ENCODE peak calls at places on chromosomes 16 and 17, in nine cellular contexts. One of them, this sample, is unnamed. For H3K27me3, the result is how much of the 10 kb centered on the place peaks cover.

GRCh38 chr16:55655709-55656694 is at the start of gene SLC6A2:
- DNase-seq in Peyer's patch: no peak
- DNase-seq in IMR-90: no peak
- DNase-seq in heart right ventricle: peak
- DNase-seq in fibroblast of lung: no peak
- DNase-seq in neuronal stem cell: peak
- DNase-seq in GM23248: peak
- DNase-seq in AG04450: no peak
- DNase-seq in dorsolateral prefrontal cortex: no peak
- DNase-seq in this sample: no peak

GRCh38 chr17:2068101-2068518 is 13.2 kb downstream of the HIC1 start:
- DNase-seq in Peyer's patch: no peak
- DNase-seq in IMR-90: peak
- DNase-seq in heart right ventricle: no peak
- DNase-seq in fibroblast of lung: peak
- DNase-seq in neuronal stem cell: no peak
- DNase-seq in GM23248: peak
- DNase-seq in AG04450: no peak
- DNase-seq in dorsolateral prefrontal cortex: no peak
- DNase-seq in this sample: no peak

GRCh38 chr16:27174798-27175197 is 28.5 kb upstream of the KDM8 start:
- DNase-seq in Peyer's patch: no peak
- DNase-seq in IMR-90: peak
- DNase-seq in heart right ventricle: no peak
- DNase-seq in fibroblast of lung: peak
- DNase-seq in neuronal stem cell: no peak
- DNase-seq in GM23248: peak
- DNase-seq in AG04450: no peak
- DNase-seq in dorsolateral prefrontal cortex: no peak
- DNase-seq in this sample: no peak

GRCh38 chr16:25257956-25258855 is 561 bp upstream of the ZKSCAN2 start:
- DNase-seq in Peyer's patch: peak
- DNase-seq in IMR-90: peak
- DNase-seq in heart right ventricle: peak
- DNase-seq in fibroblast of lung: peak
- DNase-seq in neuronal stem cell: no peak
- DNase-seq in GM23248: peak
- DNase-seq in AG04450: peak
- DNase-seq in dorsolateral prefrontal cortex: peak
- DNase-seq in this sample: peak

GRCh38 chr16:11783319-11784047 is 13.6 kb downstream of the ZC3H7A start:
- DNase-seq in Peyer's patch: no peak
- DNase-seq in IMR-90: peak
- DNase-seq in heart right ventricle: no peak
- DNase-seq in fibroblast of lung: peak
- DNase-seq in neuronal stem cell: no peak
- DNase-seq in GM23248: peak
- DNase-seq in AG04450: no peak
- DNase-seq in dorsolateral prefrontal cortex: no peak
- DNase-seq in this sample: peak

GRCh38 chr17:880871-881269 is 98.7 kb downstream of the NXN start:
- DNase-seq in Peyer's patch: no peak
- DNase-seq in IMR-90: no peak
- DNase-seq in heart right ventricle: no peak
- DNase-seq in fibroblast of lung: no peak
- DNase-seq in neuronal stem cell: no peak
- DNase-seq in GM23248: no peak
- DNase-seq in AG04450: no peak
- DNase-seq in dorsolateral prefrontal cortex: no peak
- DNase-seq in this sample: no peak

GRCh38 chr16:86680137-86680536 is 101.8 kb downstream of the FOXL1 start:
- DNase-seq in Peyer's patch: no peak
- DNase-seq in IMR-90: peak
- DNase-seq in heart right ventricle: no peak
- DNase-seq in fibroblast of lung: peak
- DNase-seq in neuronal stem cell: no peak
- DNase-seq in GM23248: peak
- DNase-seq in AG04450: peak
- DNase-seq in dorsolateral prefrontal cortex: no peak
- DNase-seq in this sample: no peak

GRCh38 chr17:60947100-60947499 is 269.4 kb downstream of the BCAS3 start:
- DNase-seq in Peyer's patch: no peak
- DNase-seq in IMR-90: peak
- DNase-seq in heart right ventricle: no peak
- DNase-seq in fibroblast of lung: peak
- DNase-seq in neuronal stem cell: no peak
- DNase-seq in GM23248: peak
- DNase-seq in AG04450: no peak
- DNase-seq in dorsolateral prefrontal cortex: no peak
- DNase-seq in this sample: no peak

GRCh38 chr16:67431805-67432476 is 1.0 kb downstream of the HSD11B2 start:
- DNase-seq in Peyer's patch: peak
- DNase-seq in IMR-90: no peak
- DNase-seq in heart right ventricle: no peak
- DNase-seq in fibroblast of lung: no peak
- DNase-seq in neuronal stem cell: peak
- DNase-seq in GM23248: no peak
- DNase-seq in AG04450: no peak
- DNase-seq in dorsolateral prefrontal cortex: no peak
- DNase-seq in this sample: no peak

GRCh38 chr17:75289122-75289831 is at the start of gene SLC25A19:
- DNase-seq in Peyer's patch: peak
- DNase-seq in IMR-90: peak
- DNase-seq in heart right ventricle: peak
- DNase-seq in fibroblast of lung: peak
- DNase-seq in neuronal stem cell: peak
- DNase-seq in GM23248: peak
- DNase-seq in AG04450: peak
- DNase-seq in dorsolateral prefrontal cortex: peak
- DNase-seq in this sample: peak

GRCh38 chr16:73217654-73218053 is 169.7 kb upstream of the ZFHX3 start:
- DNase-seq in Peyer's patch: no peak
- DNase-seq in IMR-90: no peak
- DNase-seq in heart right ventricle: no peak
- DNase-seq in fibroblast of lung: no peak
- DNase-seq in neuronal stem cell: no peak
- DNase-seq in GM23248: no peak
- DNase-seq in AG04450: no peak
- DNase-seq in dorsolateral prefrontal cortex: no peak
- DNase-seq in this sample: no peak

GRCh38 chr17:12634789-12635414 is 30.8 kb upstream of the MYOCD start:
- DNase-seq in Peyer's patch: no peak
- DNase-seq in IMR-90: no peak
- DNase-seq in heart right ventricle: no peak
- DNase-seq in fibroblast of lung: no peak
- DNase-seq in neuronal stem cell: no peak
- DNase-seq in GM23248: no peak
- DNase-seq in AG04450: no peak
- DNase-seq in dorsolateral prefrontal cortex: no peak
- DNase-seq in this sample: no peak

GRCh38 chr17:43832168-43832975 is 574 bp downstream of the MPP3 start:
- DNase-seq in Peyer's patch: peak
- DNase-seq in IMR-90: peak
- DNase-seq in heart right ventricle: peak
- DNase-seq in fibroblast of lung: peak
- DNase-seq in neuronal stem cell: no peak
- DNase-seq in GM23248: peak
- DNase-seq in AG04450: peak
- DNase-seq in dorsolateral prefrontal cortex: peak
- DNase-seq in this sample: no peak

GRCh38 chr16:70162041-70162451 is 11.5 kb upstream of the CLEC18C start:
- DNase-seq in Peyer's patch: no peak
- DNase-seq in IMR-90: peak
- DNase-seq in heart right ventricle: no peak
- DNase-seq in fibroblast of lung: peak
- DNase-seq in neuronal stem cell: no peak
- DNase-seq in GM23248: peak
- DNase-seq in AG04450: peak
- DNase-seq in dorsolateral prefrontal cortex: no peak
- DNase-seq in this sample: no peak

GRCh38 chr17:67993153-67993997 is 2.9 kb downstream of the C17orf58 start:
- DNase-seq in Peyer's patch: peak
- DNase-seq in IMR-90: peak
- DNase-seq in heart right ventricle: peak
- DNase-seq in fibroblast of lung: peak
- DNase-seq in neuronal stem cell: peak
- DNase-seq in GM23248: peak
- DNase-seq in AG04450: no peak
- DNase-seq in dorsolateral prefrontal cortex: peak
- DNase-seq in this sample: peak

GRCh38 chr17:33896309-33896708 is 358.8 kb upstream of the CCL2 start:
- DNase-seq in Peyer's patch: no peak
- DNase-seq in IMR-90: no peak
- DNase-seq in heart right ventricle: no peak
- DNase-seq in fibroblast of lung: no peak
- DNase-seq in neuronal stem cell: no peak
- DNase-seq in GM23248: no peak
- DNase-seq in AG04450: no peak
- DNase-seq in dorsolateral prefrontal cortex: no peak
- DNase-seq in this sample: no peak

DNA sequence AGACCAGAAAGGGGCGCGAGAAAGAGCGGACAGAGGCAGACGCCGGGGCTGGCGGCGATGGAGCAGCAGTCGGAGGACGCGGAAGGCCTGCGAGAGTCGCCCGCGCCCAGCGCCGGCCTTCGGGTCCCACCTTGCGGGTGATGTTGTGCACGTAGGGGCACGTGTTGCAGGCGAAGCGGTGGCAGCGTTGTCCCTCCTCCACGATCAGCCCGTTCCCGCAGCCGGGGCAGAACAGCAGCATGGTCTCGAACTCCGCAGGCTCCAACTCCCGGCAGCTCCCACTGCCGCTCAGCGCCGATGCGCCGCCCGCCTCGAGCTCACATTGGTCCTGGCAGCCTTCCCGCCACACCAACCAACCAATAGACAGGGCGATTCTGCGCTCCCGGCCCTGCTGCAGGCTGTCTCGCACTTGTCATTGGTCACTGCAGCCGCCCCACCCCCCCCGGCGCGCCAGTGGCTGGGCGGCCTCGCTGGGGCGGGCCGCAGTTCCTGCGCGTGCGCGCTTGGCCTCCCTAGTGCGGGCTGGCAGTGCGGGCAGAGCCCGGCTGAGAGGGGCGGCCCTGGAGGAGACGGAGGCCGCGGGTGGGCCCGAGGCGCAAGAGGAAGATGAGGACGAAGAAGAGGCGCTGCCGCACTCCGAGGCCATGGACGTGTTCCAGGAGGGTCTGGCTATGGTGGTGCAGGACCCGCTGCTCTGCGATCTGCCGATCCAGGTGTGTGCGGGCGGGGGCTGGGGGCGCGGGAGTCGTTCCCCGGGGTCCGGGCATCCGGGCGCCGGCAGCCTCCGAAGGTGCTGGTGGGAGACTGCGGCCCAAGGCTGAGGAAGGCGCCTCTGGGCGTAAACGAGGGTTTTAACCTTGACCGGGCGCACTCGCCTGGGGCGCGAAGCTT is at the start of the genes POLR3K and SNRNP25:
- DNase-seq in Peyer's patch: peak
- DNase-seq in IMR-90: peak
- DNase-seq in heart right ventricle: peak
- DNase-seq in fibroblast of lung: peak
- DNase-seq in neuronal stem cell: peak
- DNase-seq in GM23248: peak
- DNase-seq in AG04450: peak
- DNase-seq in dorsolateral prefrontal cortex: peak
- DNase-seq in this sample: peak
- H3K27ac ChIP-seq in Peyer's patch: peak
- H3K27ac ChIP-seq in IMR-90: peak
- H3K27ac ChIP-seq in heart right ventricle: peak
- H3K27ac ChIP-seq in fibroblast of lung: peak
- H3K27ac ChIP-seq in neuronal stem cell: peak
- H3K27ac ChIP-seq in GM23248: peak
- H3K27ac ChIP-seq in AG04450: peak
- H3K27ac ChIP-seq in dorsolateral prefrontal cortex: peak
- H3K27ac ChIP-seq in this sample: peak

GRCh38 chr16:53207810-53208752 is 153.3 kb downstream of the CHD9 start:
- DNase-seq in Peyer's patch: no peak
- DNase-seq in IMR-90: peak
- DNase-seq in heart right ventricle: no peak
- DNase-seq in fibroblast of lung: peak
- DNase-seq in neuronal stem cell: peak
- DNase-seq in GM23248: peak
- DNase-seq in AG04450: peak
- DNase-seq in dorsolateral prefrontal cortex: peak
- DNase-seq in this sample: peak
- H3K4me3 ChIP-seq in Peyer's patch: peak
- H3K4me3 ChIP-seq in IMR-90: peak
- H3K4me3 ChIP-seq in heart right ventricle: peak
- H3K4me3 ChIP-seq in fibroblast of lung: peak
- H3K4me3 ChIP-seq in neuronal stem cell: peak
- H3K4me3 ChIP-seq in GM23248: peak
- H3K4me3 ChIP-seq in AG04450: peak
- H3K4me3 ChIP-seq in dorsolateral prefrontal cortex: peak
- H3K4me3 ChIP-seq in this sample: no peak

GRCh38 chr17:36940313-36941264 is 3.3 kb downstream of the LHX1 start:
- DNase-seq in Peyer's patch: no peak
- DNase-seq in IMR-90: no peak
- DNase-seq in heart right ventricle: no peak
- DNase-seq in fibroblast of lung: no peak
- DNase-seq in neuronal stem cell: no peak
- DNase-seq in GM23248: no peak
- DNase-seq in AG04450: no peak
- DNase-seq in dorsolateral prefrontal cortex: no peak
- DNase-seq in this sample: no peak
- H3K27me3 ChIP-seq in Peyer's patch: under half
- H3K27me3 ChIP-seq in IMR-90: half or more
- H3K27me3 ChIP-seq in heart right ventricle: half or more
- H3K27me3 ChIP-seq in fibroblast of lung: half or more
- H3K27me3 ChIP-seq in neuronal stem cell: half or more
- H3K27me3 ChIP-seq in GM23248: half or more
- H3K27me3 ChIP-seq in AG04450: half or more
- H3K27me3 ChIP-seq in dorsolateral prefrontal cortex: half or more
- H3K27me3 ChIP-seq in this sample: under half

DNA sequence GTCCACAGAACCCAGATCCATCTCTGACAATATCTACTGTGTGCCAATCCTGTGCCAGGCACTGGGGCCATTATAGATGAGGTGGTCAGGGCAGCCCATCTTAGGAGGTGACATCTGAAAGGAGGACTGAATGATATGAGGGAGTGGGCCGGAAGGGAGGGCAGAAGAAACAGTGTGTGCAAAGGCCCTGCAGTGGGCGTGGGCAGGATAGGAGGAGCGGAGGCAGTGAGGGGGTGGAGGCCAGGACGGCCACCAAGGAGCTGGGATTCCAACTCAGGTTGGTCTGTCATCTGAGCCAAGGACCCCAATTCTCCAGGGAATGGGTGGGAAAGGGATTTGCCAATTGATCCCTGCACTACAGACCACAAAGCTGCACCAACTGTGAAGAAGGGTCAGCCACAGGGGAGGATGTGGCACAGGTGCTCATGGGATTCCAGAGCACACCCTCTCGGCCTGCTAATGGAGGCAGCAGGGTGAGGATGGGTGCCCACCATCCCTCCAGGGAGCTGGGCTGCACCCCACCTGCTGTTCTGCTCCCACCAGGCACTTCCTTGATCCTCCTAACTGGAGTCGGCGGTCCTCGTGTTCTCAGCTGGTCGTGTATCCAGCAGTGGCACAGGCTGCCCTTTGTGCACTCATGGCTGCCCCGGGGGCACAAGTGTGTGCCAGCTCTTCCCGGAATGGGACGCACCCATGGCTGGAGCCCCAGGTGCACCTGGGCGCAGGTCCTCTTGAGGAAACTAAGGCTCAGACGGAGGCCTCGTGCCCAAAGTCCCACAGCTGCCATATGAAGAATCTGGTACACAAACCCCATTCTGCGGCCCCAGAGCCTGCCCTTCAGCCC is 9.6 kb downstream of the SREBF1 start:
- DNase-seq in Peyer's patch: no peak
- DNase-seq in IMR-90: no peak
- DNase-seq in heart right ventricle: no peak
- DNase-seq in fibroblast of lung: no peak
- DNase-seq in neuronal stem cell: no peak
- DNase-seq in GM23248: no peak
- DNase-seq in AG04450: no peak
- DNase-seq in dorsolateral prefrontal cortex: no peak
- DNase-seq in this sample: no peak
- H3K27ac ChIP-seq in Peyer's patch: no peak
- H3K27ac ChIP-seq in IMR-90: no peak
- H3K27ac ChIP-seq in heart right ventricle: no peak
- H3K27ac ChIP-seq in fibroblast of lung: no peak
- H3K27ac ChIP-seq in neuronal stem cell: no peak
- H3K27ac ChIP-seq in GM23248: no peak
- H3K27ac ChIP-seq in AG04450: no peak
- H3K27ac ChIP-seq in dorsolateral prefrontal cortex: no peak
- H3K27ac ChIP-seq in this sample: no peak

This sample was measured in CD4-positive, CD25-positive, alpha-beta regulatory T cell.